ENCODE peak calls at places on chromosomes 11 and 22, in ten cellular contexts. One of them, this sample, is unnamed.

GRCh38 chr11:120807414-120808150 is 216.3 kb upstream of the TBCEL start:
- DNase-seq in NCI-H1417: peak; percentile 11
- DNase-seq in GDM1: no peak
- DNase-seq in GM12878: no peak
- DNase-seq in stimulated activated CD8-positive, alpha-beta memory T cell treated with anti-CD3 and anti-CD28 coated beads, Interleukin-4, amount 100 ng/mL, for 1 hour: no peak
- DNase-seq in T-helper 2 cell: no peak
- DNase-seq in activated T-cell treated with anti-CD3 and anti-CD28 coated beads, Interleukin-2, amount 50 U/mL, for 72 hours: no peak
- DNase-seq in PC-3: peak; percentile 95
- DNase-seq in epithelial cell of esophagus: peak; percentile 40
- DNase-seq in T-cell: no peak
- DNase-seq in this sample: no peak

GRCh38 chr11:2689551-2690260 is 10.1 kb downstream of the KCNQ1OT1 start:
- DNase-seq in NCI-H1417: peak; percentile 8
- DNase-seq in GDM1: no peak
- DNase-seq in GM12878: no peak
- DNase-seq in stimulated activated CD8-positive, alpha-beta memory T cell treated with anti-CD3 and anti-CD28 coated beads, Interleukin-4, amount 100 ng/mL, for 1 hour: no peak
- DNase-seq in T-helper 2 cell: no peak
- DNase-seq in activated T-cell treated with anti-CD3 and anti-CD28 coated beads, Interleukin-2, amount 50 U/mL, for 72 hours: no peak
- DNase-seq in PC-3: no peak
- DNase-seq in epithelial cell of esophagus: no peak
- DNase-seq in T-cell: no peak
- DNase-seq in this sample: no peak

GRCh38 chr11:121406291-121406690 is 45.8 kb upstream of the SORL1 start:
- DNase-seq in NCI-H1417: no peak
- DNase-seq in GDM1: no peak
- DNase-seq in GM12878: no peak
- DNase-seq in stimulated activated CD8-positive, alpha-beta memory T cell treated with anti-CD3 and anti-CD28 coated beads, Interleukin-4, amount 100 ng/mL, for 1 hour: no peak
- DNase-seq in T-helper 2 cell: no peak
- DNase-seq in activated T-cell treated with anti-CD3 and anti-CD28 coated beads, Interleukin-2, amount 50 U/mL, for 72 hours: no peak
- DNase-seq in PC-3: no peak
- DNase-seq in epithelial cell of esophagus: no peak
- DNase-seq in T-cell: no peak
- DNase-seq in this sample: no peak

GRCh38 chr11:61754534-61755482 is 2.4 kb downstream of the MYRF start:
- DNase-seq in NCI-H1417: no peak
- DNase-seq in GDM1: no peak
- DNase-seq in GM12878: no peak
- DNase-seq in stimulated activated CD8-positive, alpha-beta memory T cell treated with anti-CD3 and anti-CD28 coated beads, Interleukin-4, amount 100 ng/mL, for 1 hour: no peak
- DNase-seq in T-helper 2 cell: no peak
- DNase-seq in activated T-cell treated with anti-CD3 and anti-CD28 coated beads, Interleukin-2, amount 50 U/mL, for 72 hours: no peak
- DNase-seq in PC-3: no peak
- DNase-seq in epithelial cell of esophagus: no peak
- DNase-seq in T-cell: no peak
- DNase-seq in this sample: no peak

GRCh38 chr22:28397324-28397723 is 282.3 kb downstream of the TTC28 start:
- DNase-seq in NCI-H1417: no peak
- DNase-seq in GDM1: no peak
- DNase-seq in GM12878: no peak
- DNase-seq in stimulated activated CD8-positive, alpha-beta memory T cell treated with anti-CD3 and anti-CD28 coated beads, Interleukin-4, amount 100 ng/mL, for 1 hour: no peak
- DNase-seq in T-helper 2 cell: peak; percentile 55
- DNase-seq in activated T-cell treated with anti-CD3 and anti-CD28 coated beads, Interleukin-2, amount 50 U/mL, for 72 hours: no peak
- DNase-seq in PC-3: no peak
- DNase-seq in epithelial cell of esophagus: no peak
- DNase-seq in T-cell: no peak
- DNase-seq in this sample: no peak

GRCh38 chr11:118876261-118876660 is 7.4 kb upstream of the CXCR5 start:
- DNase-seq in NCI-H1417: no peak
- DNase-seq in GDM1: no peak
- DNase-seq in GM12878: no peak
- DNase-seq in stimulated activated CD8-positive, alpha-beta memory T cell treated with anti-CD3 and anti-CD28 coated beads, Interleukin-4, amount 100 ng/mL, for 1 hour: no peak
- DNase-seq in T-helper 2 cell: no peak
- DNase-seq in activated T-cell treated with anti-CD3 and anti-CD28 coated beads, Interleukin-2, amount 50 U/mL, for 72 hours: no peak
- DNase-seq in PC-3: no peak
- DNase-seq in epithelial cell of esophagus: no peak
- DNase-seq in T-cell: peak; percentile 33
- DNase-seq in this sample: no peak

GRCh38 chr11:112320668-112321067 is 60.0 kb upstream of the PLET1 start:
- DNase-seq in NCI-H1417: peak; percentile 19
- DNase-seq in GDM1: no peak
- DNase-seq in GM12878: no peak
- DNase-seq in stimulated activated CD8-positive, alpha-beta memory T cell treated with anti-CD3 and anti-CD28 coated beads, Interleukin-4, amount 100 ng/mL, for 1 hour: no peak
- DNase-seq in T-helper 2 cell: no peak
- DNase-seq in activated T-cell treated with anti-CD3 and anti-CD28 coated beads, Interleukin-2, amount 50 U/mL, for 72 hours: no peak
- DNase-seq in PC-3: peak; percentile 82
- DNase-seq in epithelial cell of esophagus: peak; percentile 92
- DNase-seq in T-cell: no peak
- DNase-seq in this sample: no peak

GRCh38 chr22:39439170-39439569 is 17.6 kb upstream of the MGAT3 start:
- DNase-seq in NCI-H1417: no peak
- DNase-seq in GDM1: no peak
- DNase-seq in GM12878: no peak
- DNase-seq in stimulated activated CD8-positive, alpha-beta memory T cell treated with anti-CD3 and anti-CD28 coated beads, Interleukin-4, amount 100 ng/mL, for 1 hour: no peak
- DNase-seq in T-helper 2 cell: no peak
- DNase-seq in activated T-cell treated with anti-CD3 and anti-CD28 coated beads, Interleukin-2, amount 50 U/mL, for 72 hours: no peak
- DNase-seq in PC-3: peak; percentile 58
- DNase-seq in epithelial cell of esophagus: peak; percentile 71
- DNase-seq in T-cell: no peak
- DNase-seq in this sample: no peak

GRCh38 chr11:68450711-68451110 is 9.8 kb upstream of the PPP6R3 start:
- DNase-seq in NCI-H1417: no peak
- DNase-seq in GDM1: no peak
- DNase-seq in GM12878: no peak
- DNase-seq in stimulated activated CD8-positive, alpha-beta memory T cell treated with anti-CD3 and anti-CD28 coated beads, Interleukin-4, amount 100 ng/mL, for 1 hour: no peak
- DNase-seq in T-helper 2 cell: no peak
- DNase-seq in activated T-cell treated with anti-CD3 and anti-CD28 coated beads, Interleukin-2, amount 50 U/mL, for 72 hours: no peak
- DNase-seq in PC-3: no peak
- DNase-seq in epithelial cell of esophagus: no peak
- DNase-seq in T-cell: no peak
- DNase-seq in this sample: no peak

This sample was measured in GM10248.